ENCODE peak calls at places on chromosome 13, in nine cellular contexts. N, H, K, L, J, A, E, I and C are unnamed samples.

GRCh38 chr13:105638446-105638845 is 897.0 kb downstream of the EFNB2 start:
- DNase-seq in J (no peak), I (peak), K (no peak), N (no peak), E (peak), L (no peak), A (no peak), H (no peak), C (no peak)

GRCh38 chr13:32902898-32903297 is 113.3 kb upstream of the KL start:
- DNase-seq in I (no peak), K (no peak), L (no peak), H (peak), N (peak), A (peak), E (no peak), J (peak), C (peak)

GRCh38 chr13:99522288-99522687 is 21.0 kb downstream of the TM9SF2 start:
- DNase-seq in J (no peak), N (no peak), A (peak), E (no peak), I (no peak), H (no peak), L (no peak), K (no peak), C (no peak)

GRCh38 chr13:67204731-67205130 is 25.4 kb downstream of the PCDH9 start:
- DNase-seq in A (no peak), J (no peak), E (no peak), L (no peak), I (peak), K (no peak), H (no peak), N (no peak), C (no peak)

GRCh38 chr13:24208314-24208713 is 47.8 kb downstream of the SPATA13 start:
- DNase-seq in J (no peak), N (peak), E (peak), L (no peak), H (no peak), K (peak), A (peak), I (peak), C (peak)

GRCh38 chr13:89457977-89458376 is 1786.8 kb downstream of the SLITRK5 start:
- DNase-seq in J (no peak), A (no peak), H (no peak), N (no peak), E (peak), I (peak), K (no peak), L (no peak), C (no peak)

GRCh38 chr13:33817843-33818661 is at the start of gene RFC3:
- DNase-seq in E (peak), K (peak), A (peak), N (peak), L (peak), J (peak), I (peak), H (peak), C (peak)

GRCh38 chr13:40016953-40017660 is 361.6 kb downstream of the COG6 start:
- DNase-seq in E (no peak), I (no peak), A (no peak), J (no peak), H (no peak), K (no peak), L (no peak), N (no peak), C (no peak)

GRCh38 chr13:40755082-40755755 is 15.8 kb downstream of the MRPS31 start:
- DNase-seq in N (no peak), H (no peak), E (no peak), K (no peak), L (no peak), A (no peak), I (no peak), J (no peak), C (no peak)

GRCh38 chr13:29362849-29363604 is 232.5 kb downstream of the SLC7A1 start:
- DNase-seq in L (peak), N (peak), K (no peak), J (peak), H (no peak), E (peak), I (peak), A (peak), C (peak)

GRCh38 chr13:93476175-93476574 is 249.6 kb downstream of the GPC6 start:
- DNase-seq in J (no peak), L (no peak), E (peak), K (peak), H (no peak), A (peak), I (peak), N (no peak), C (peak)

GRCh38 chr13:111313911-111314425 is 6.5 kb upstream of the TEX29 start:
- DNase-seq in H (no peak), J (no peak), N (no peak), I (no peak), L (no peak), A (no peak), K (no peak), E (no peak), C (no peak)

GRCh38 chr13:31310781-31311180 is 111.0 kb downstream of the B3GLCT start:
- DNase-seq in E (no peak), K (no peak), L (no peak), H (peak), A (no peak), J (no peak), I (no peak), N (no peak), C (peak)

GRCh38 chr13:100089633-100090032 is 740 bp downstream of the PCCA start:
- DNase-seq in K (no peak), H (no peak), E (no peak), I (peak), A (no peak), N (no peak), J (no peak), L (no peak), C (no peak)

GRCh38 chr13:43242040-43242439 is 218.7 kb downstream of the DNAJC15 start:
- DNase-seq in A (no peak), N (no peak), I (no peak), L (no peak), K (no peak), H (no peak), J (no peak), E (peak), C (no peak)

GRCh38 chr13:94959616-94960015 is 247.3 kb upstream of the SOX21 start:
- DNase-seq in E (no peak), L (no peak), I (no peak), K (no peak), J (no peak), H (no peak), N (no peak), A (no peak), C (no peak)

GRCh38 chr13:87356314-87356713 is 314.9 kb upstream of the SLITRK5 start:
- DNase-seq in I (no peak), J (no peak), N (no peak), H (no peak), L (no peak), A (no peak), E (peak), K (no peak), C (no peak)

GRCh38 chr13:70424428-70424827 is 316.2 kb upstream of the KLHL1 start:
- DNase-seq in I (no peak), J (no peak), K (no peak), L (no peak), H (no peak), A (no peak), N (no peak), E (no peak), C (no peak)

GRCh38 chr13:96229356-96229755 is 139.4 kb downstream of the HS6ST3 start:
- DNase-seq in J (no peak), A (no peak), I (peak), K (no peak), N (no peak), L (peak), E (peak), H (no peak), C (no peak)

GRCh38 chr13:34335662-34336007 is 517.7 kb downstream of the RFC3 start:
- DNase-seq in A (no peak), I (no peak), K (no peak), L (no peak), J (no peak), E (no peak), N (no peak), H (no peak), C (no peak)

GRCh38 chr13:114097893-114098688 is 34.3 kb downstream of the RASA3 start:
- DNase-seq in I (no peak), E (no peak), H (peak), K (no peak), N (no peak), A (no peak), L (no peak), J (no peak), C (no peak)

GRCh38 chr13:32209670-32210069 is 105.5 kb downstream of the ZAR1L start:
- DNase-seq in K (no peak), H (no peak), E (no peak), J (no peak), L (no peak), N (no peak), I (no peak), A (no peak), C (no peak)

GRCh38 chr13:108609353-108609752 is 20.1 kb upstream of the MYO16 start:
- DNase-seq in J (no peak), N (peak), E (peak), H (no peak), K (no peak), I (peak), L (no peak), A (peak), C (no peak)